ENCODE peak calls at places on chromosomes 5 and 9, in six cellular contexts. N is kidney epithelial cell, V is lung, R is lower lobe of right lung, P is gastrocnemius medialis, J is Peyer's patch. B is an unnamed sample.

GRCh38 chr5:108801776-108802175 is 54.1 kb downstream of the FER start:
- DNase-seq in P (no peak), V (no peak), N (peak; percentile 79), R (no peak), J (no peak), B (no peak)

GRCh38 chr9:16871358-16872151 is 1.1 kb upstream of the BNC2 start:
- DNase-seq in P (no peak), R (peak; percentile 69), N (no peak), J (no peak), V (peak; percentile 46), B (no peak)

GRCh38 chr9:121353246-121353975 is 16.6 kb downstream of the STOM start:
- DNase-seq in J (peak; percentile 49), P (no peak), V (no peak), N (no peak), R (no peak), B (peak; percentile 52)

GRCh38 chr5:59893436-59894227 is at the start of gene PDE4D:
- DNase-seq in P (no peak), N (peak; percentile 31), R (peak; percentile 66), J (no peak), V (peak; percentile 57), B (no peak)

GRCh38 chr5:131679911-131680310 is 44.9 kb upstream of the RAPGEF6 start:
- DNase-seq in V (no peak), R (no peak), N (peak; percentile 38), J (no peak), P (no peak), B (no peak)

GRCh38 chr5:173920024-173920753 is 32.0 kb downstream of the CPEB4 start:
- DNase-seq in P (no peak), R (no peak), J (no peak), V (no peak), N (no peak), B (no peak)

GRCh38 chr5:102755691-102756371 is 726 bp downstream of the PAM start:
- DNase-seq in R (peak; percentile 82), N (no peak), V (peak; percentile 73), J (peak; percentile 62), P (peak; percentile 59), B (peak; percentile 82)

GRCh38 chr9:114078021-114078780 is at the start of gene AMBP:
- DNase-seq in J (no peak), N (no peak), P (no peak), V (no peak), R (no peak), B (no peak)

GRCh38 chr9:24045150-24045549 is 219.1 kb upstream of the ELAVL2 start:
- DNase-seq in V (no peak), R (no peak), N (no peak), P (no peak), J (no peak), B (no peak)

GRCh38 chr9:131307974-131308373 is 18.5 kb downstream of the PLPP7 start:
- DNase-seq in P (no peak), R (no peak), N (no peak), V (no peak), J (no peak), B (no peak)

GRCh38 chr5:144712090-144712489 is 541.4 kb downstream of the KCTD16 start:
- DNase-seq in N (no peak), P (no peak), V (no peak), R (no peak), J (peak; percentile 32), B (no peak)

GRCh38 chr5:157271740-157272271 is 5.9 kb downstream of the CYFIP2 start:
- DNase-seq in R (peak; percentile 63), V (no peak), P (no peak), J (peak; percentile 94), N (no peak), B (peak; percentile 71)

GRCh38 chr5:57653636-57654290 is 171.2 kb upstream of the ACTBL2 start:
- DNase-seq in J (no peak), V (no peak), R (no peak), P (peak; percentile 41), N (no peak), B (no peak)

DNA sequence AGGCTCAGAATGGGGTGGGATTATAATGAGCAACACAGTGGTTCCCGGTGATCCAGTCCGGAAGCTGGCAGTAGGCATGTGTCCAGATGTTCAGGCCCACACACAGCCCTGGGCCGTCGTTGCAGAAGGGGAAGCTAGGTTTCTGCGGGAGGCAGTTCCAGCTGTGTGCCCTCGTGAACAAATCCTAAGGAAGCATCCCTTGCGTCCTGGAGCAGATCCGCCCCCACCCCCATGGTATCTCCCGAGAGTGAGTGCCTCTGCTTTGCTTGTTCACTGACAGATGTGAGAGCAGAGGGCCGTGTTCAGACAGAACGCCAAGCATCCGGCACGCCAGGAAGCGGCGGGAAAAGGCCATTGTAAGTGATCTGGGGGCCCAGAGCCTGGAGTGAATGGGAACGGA is 104.8 kb downstream of the PDE6A start:
- DNase-seq in V (no peak), N (no peak), P (no peak), J (no peak), R (no peak), B (no peak)
- H3K36me3 ChIP-seq in V (peaks cover 1% of the 10 kb centered on the region), N (no peaks in the 10 kb centered on the region), P (no peaks in the 10 kb centered on the region), J (no peaks in the 10 kb centered on the region), R (peaks cover 3% of the 10 kb centered on the region), B (no peaks in the 10 kb centered on the region)

DNA sequence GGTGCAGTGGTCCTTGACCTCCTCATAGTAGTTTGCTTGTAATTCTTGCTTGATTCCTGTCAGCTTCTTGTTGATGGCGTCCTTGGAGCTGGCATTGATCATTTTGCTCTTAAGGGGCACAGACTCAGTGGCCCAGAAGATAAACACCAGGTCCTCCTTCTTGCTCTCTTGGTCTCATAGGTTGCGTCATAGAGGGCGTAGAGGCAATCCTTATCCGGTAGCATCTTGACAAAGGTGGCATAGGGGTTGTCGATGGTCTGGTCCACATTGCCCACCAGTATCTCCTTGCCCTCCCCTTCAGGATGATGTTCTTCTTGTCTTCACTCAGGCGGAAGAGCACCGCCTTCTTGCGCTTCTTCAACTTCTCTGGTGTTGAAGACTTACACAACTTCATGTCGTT is 19.2 kb downstream of the CCDC125 start:
- DNase-seq in J (no peak), P (no peak), R (no peak), V (no peak), N (no peak), B (no peak)
- H3K36me3 ChIP-seq in J (no peaks in the 10 kb centered on the region), P (no peaks in the 10 kb centered on the region), R (peaks cover 38% of the 10 kb centered on the region), V (peaks cover 13% of the 10 kb centered on the region), N (no peaks in the 10 kb centered on the region), B (no peaks in the 10 kb centered on the region)

DNA sequence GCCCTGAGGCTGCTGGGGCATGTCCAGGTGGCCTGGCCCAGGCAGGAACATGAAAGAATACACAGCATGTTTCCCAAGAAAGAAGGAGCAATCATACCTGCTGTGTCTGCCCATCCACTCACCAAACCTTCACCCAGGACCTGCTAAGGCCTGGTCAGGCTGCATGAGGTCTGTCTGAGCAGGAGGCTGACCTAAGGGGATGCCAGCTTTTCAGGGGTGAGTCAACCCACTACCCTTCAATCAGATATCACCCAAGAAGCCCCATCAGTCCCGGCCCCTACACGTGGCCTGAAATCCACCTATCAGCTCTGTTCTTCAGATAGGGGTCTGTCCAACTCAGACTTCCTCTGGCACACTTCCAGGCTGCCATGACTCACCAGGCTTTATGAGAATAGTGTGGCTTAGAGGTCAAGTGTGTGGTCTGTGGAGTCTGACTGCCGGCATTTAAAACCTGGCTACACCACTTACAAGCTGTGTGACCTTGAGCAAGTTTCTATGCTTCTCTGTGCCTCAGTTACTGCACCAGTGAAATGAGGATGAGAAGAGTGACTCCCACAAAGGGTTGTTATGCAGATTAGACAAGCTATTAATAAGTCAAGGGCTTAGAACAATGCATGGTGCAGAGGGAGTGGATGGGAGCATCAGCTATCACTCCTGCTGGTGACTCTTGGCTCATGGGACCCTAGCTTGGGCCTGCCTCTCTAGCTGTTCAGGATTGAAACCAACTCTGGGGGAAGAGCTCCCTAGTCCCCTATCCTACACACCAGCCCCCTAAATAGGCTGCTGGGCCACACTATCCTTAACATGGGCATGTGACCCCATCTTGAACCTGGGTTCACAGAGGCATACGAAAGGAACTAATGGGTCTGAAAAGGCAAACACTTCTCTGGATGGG is 130.3 kb downstream of the PAX5 start:
- DNase-seq in P (no peak), N (peak; percentile 58), V (peak; percentile 34), R (no peak), J (no peak), B (no peak)
- H3K36me3 ChIP-seq in P (no peaks in the 10 kb centered on the region), N (no peaks in the 10 kb centered on the region), V (no peaks in the 10 kb centered on the region), R (no peaks in the 10 kb centered on the region), J (no peaks in the 10 kb centered on the region), B (no peaks in the 10 kb centered on the region)

DNA sequence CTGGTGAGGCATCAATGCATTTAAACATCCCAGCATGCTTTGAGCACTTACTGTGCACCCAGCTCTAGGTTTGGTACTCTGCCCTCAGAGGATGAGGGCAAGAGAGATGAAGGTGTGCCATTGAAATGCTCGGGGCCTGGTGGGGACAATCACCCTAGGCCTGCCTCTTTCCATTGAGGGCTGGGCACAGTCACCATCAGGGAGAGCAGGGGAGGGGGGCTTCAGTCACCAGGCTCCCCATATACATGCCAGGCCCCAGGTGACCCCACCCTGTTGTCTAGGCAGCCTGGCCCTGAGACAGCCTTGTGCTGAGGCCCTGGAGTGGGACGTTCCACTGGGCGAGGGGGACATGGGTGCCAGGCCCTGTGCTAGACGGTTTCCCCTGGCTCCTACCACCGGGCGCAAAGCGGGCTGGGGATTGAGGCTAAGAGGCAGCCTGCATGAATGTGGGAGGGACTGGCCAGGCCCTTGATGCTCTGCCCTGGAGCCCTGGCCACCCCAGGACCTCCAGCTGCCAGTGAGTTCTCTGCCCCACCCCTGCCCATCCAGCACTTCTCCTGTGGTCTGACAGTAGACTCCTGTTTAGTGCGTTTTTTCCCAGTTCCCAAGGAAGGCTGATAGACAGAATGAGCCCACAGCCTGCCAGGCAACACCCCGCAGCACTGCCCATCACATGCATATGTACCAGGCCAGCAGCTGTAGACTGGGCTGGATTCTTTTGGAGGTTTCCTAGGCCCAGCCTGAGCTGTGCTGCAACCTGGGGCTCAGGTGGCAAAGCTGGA is 18.9 kb downstream of the TCF7 start:
- DNase-seq in V (no peak), P (no peak), N (no peak), J (no peak), R (peak; percentile 20), B (peak; percentile 9)
- H3K36me3 ChIP-seq in V (peaks cover 18% of the 10 kb centered on the region), P (no peaks in the 10 kb centered on the region), N (peaks cover 1% of the 10 kb centered on the region), J (no peaks in the 10 kb centered on the region), R (peaks cover 43% of the 10 kb centered on the region), B (peaks cover 62% of the 10 kb centered on the region)

GRCh38 chr5:177049285-177049684 is 26.8 kb downstream of the ZNF346 start:
- DNase-seq in V (no peak), J (no peak), P (no peak), N (no peak), R (no peak), B (no peak)
- H3K36me3 ChIP-seq in V (peaks cover 24% of the 10 kb centered on the region), J (no peaks in the 10 kb centered on the region), P (no peaks in the 10 kb centered on the region), N (peaks cover 2% of the 10 kb centered on the region), R (peaks cover 85% of the 10 kb centered on the region), B (peaks cover 12% of the 10 kb centered on the region)

DNA sequence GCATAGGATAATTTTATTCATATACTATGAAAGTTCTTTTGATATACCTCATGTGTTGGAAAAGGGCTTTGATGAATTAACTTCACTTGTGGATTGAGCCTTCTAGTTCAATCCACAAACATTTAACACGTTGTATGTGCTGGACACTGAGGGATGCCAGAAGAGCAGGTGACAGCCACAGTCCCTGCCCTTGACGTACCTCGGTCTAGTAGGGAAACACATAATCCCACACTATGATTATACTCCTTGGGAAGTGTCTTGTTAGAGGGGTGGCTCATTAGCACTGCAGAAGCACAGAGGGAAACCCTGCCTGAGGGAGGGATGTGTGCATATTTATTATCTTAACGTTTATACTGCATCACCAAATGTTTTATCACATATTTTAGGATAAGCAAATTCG is 61.2 kb downstream of the PIK3R1 start:
- DNase-seq in J (no peak), V (no peak), N (no peak), P (no peak), R (no peak), B (no peak)
- H3K36me3 ChIP-seq in J (no peaks in the 10 kb centered on the region), V (peaks cover 21% of the 10 kb centered on the region), N (peaks cover 3% of the 10 kb centered on the region), P (no peaks in the 10 kb centered on the region), R (peaks cover 83% of the 10 kb centered on the region), B (peaks cover 20% of the 10 kb centered on the region)

GRCh38 chr9:4854191-4854590 is 61.4 kb downstream of the RCL1 start:
- DNase-seq in P (no peak), V (no peak), J (no peak), R (no peak), N (no peak), B (no peak)
- H3K36me3 ChIP-seq in P (no peaks in the 10 kb centered on the region), V (peaks cover 24% of the 10 kb centered on the region), J (no peaks in the 10 kb centered on the region), R (peaks cover 46% of the 10 kb centered on the region), N (no peaks in the 10 kb centered on the region), B (no peaks in the 10 kb centered on the region)

B was measured in CD8-positive, alpha-beta memory T cell.